ENCODE peak calls at places on chromosomes 2 and 18, in four cellular contexts. L is AG04449, C is upper lobe of right lung, T is A549. W is an unnamed sample.

GRCh38 chr2:8440029-8440778 is 241.7 kb upstream of the ID2 start:
- DNase-seq in L (no peak), C (no peak), T (no peak), W (no peak)

GRCh38 chr2:187581125-187581896 is 27.1 kb upstream of the TFPI start:
- DNase-seq in L (no peak), T (peak; percentile 62), C (no peak), W (peak; percentile 10)

GRCh38 chr2:27407798-27408491 is 1.4 kb downstream of the PPM1G start:
- DNase-seq in L (no peak), T (peak; percentile 78), C (no peak), W (peak; percentile 10)

GRCh38 chr2:226189061-226189460 is 610.6 kb downstream of the IRS1 start:
- DNase-seq in T (no peak), C (no peak), L (no peak), W (no peak)

GRCh38 chr2:31300309-31300708 is 66.4 kb downstream of the EHD3 start:
- DNase-seq in C (no peak), T (no peak), L (no peak), W (no peak)

GRCh38 chr2:167140767-167141166 is 252.5 kb downstream of the XIRP2 start:
- DNase-seq in T (peak; percentile 47), C (no peak), L (peak; percentile 93), W (no peak)

GRCh38 chr2:207847807-207848544 is 78.3 kb upstream of the FZD5 start:
- DNase-seq in C (no peak), T (peak; percentile 45), L (peak; percentile 57), W (no peak)

GRCh38 chr2:234399451-234400246 is 97.2 kb downstream of the ARL4C start:
- DNase-seq in T (no peak), L (no peak), C (no peak), W (no peak)

GRCh38 chr2:168186452-168186851 is 60.9 kb downstream of the STK39 start:
- DNase-seq in C (no peak), T (no peak), L (no peak), W (no peak)

GRCh38 chr2:173090973-173091660 is 15.5 kb downstream of the MAP3K20 start:
- DNase-seq in C (no peak), L (no peak), T (no peak), W (no peak)

GRCh38 chr2:164164602-164165001 is 428.8 kb upstream of the FIGN start:
- DNase-seq in L (no peak), T (no peak), C (no peak), W (no peak)

GRCh38 chr2:229732897-229733296 is 18.5 kb upstream of the DNER start:
- DNase-seq in L (no peak), T (no peak), C (no peak), W (no peak)

GRCh38 chr2:232315049-232315922 is 63.3 kb upstream of the ALPP start:
- DNase-seq in T (no peak), C (peak; percentile 75), L (peak; percentile 68), W (peak; percentile 59)

GRCh38 chr2:177187631-177188312 is 24.8 kb upstream of the HNRNPA3 start:
- DNase-seq in L (no peak), C (no peak), T (no peak), W (no peak)

GRCh38 chr2:120441744-120442471 is 96.0 kb downstream of the INHBB start:
- DNase-seq in T (no peak), L (no peak), C (peak; percentile 85), W (no peak)

GRCh38 chr18:54173980-54174611 is 50.4 kb downstream of the MBD2 start:
- DNase-seq in T (no peak), C (no peak), L (no peak), W (no peak)

GRCh38 chr2:191638079-191638801 is 39.7 kb upstream of the NABP1 start:
- DNase-seq in C (no peak), T (no peak), L (no peak), W (no peak)

GRCh38 chr2:2540406-2540805 is 209.3 kb upstream of the MYT1L start:
- DNase-seq in C (no peak), T (no peak), L (no peak), W (no peak)

GRCh38 chr18:70005580-70005979 is 57.9 kb upstream of the CD226 start:
- DNase-seq in L (no peak), T (no peak), C (no peak), W (no peak)

GRCh38 chr18:59697236-59697932 is at the start of gene CCBE1:
- DNase-seq in T (peak; percentile 67), L (no peak), C (peak; percentile 88), W (peak; percentile 75)

GRCh38 chr2:204885747-204886146 is 340.5 kb downstream of the PARD3B start:
- DNase-seq in L (no peak), T (no peak), C (no peak), W (no peak)
- TF ChIP-seq CTCF in L (no peak), T (no peak), C (no peak), W (no peak)

GRCh38 chr2:223101340-223102039 is 49.5 kb downstream of the KCNE4 start:
- DNase-seq in C (no peak), L (no peak), T (peak; percentile 63), W (peak; percentile 27)
- TF ChIP-seq CTCF in C (peak; percentile 43), L (peak; percentile 56), T (peak; percentile 68), W (no peak)

GRCh38 chr2:137689549-137689948 is 274.7 kb upstream of the HNMT start:
- DNase-seq in L (no peak), T (no peak), C (no peak), W (no peak)
- TF ChIP-seq CTCF in L (no peak), T (no peak), C (no peak), W (no peak)

GRCh38 chr2:54115284-54116137 is at the start of gene ACYP2:
- DNase-seq in L (peak; percentile 72), C (peak; percentile 99), T (peak; percentile 99), W (peak; percentile 90)
- TF ChIP-seq CTCF in L (peak; percentile 23), C (peak; percentile 37), T (peak; percentile 43), W (no peak)

GRCh38 chr18:58400337-58400885 is 228.5 kb downstream of the ALPK2 start:
- DNase-seq in T (no peak), C (no peak), L (peak; percentile 12), W (no peak)
- TF ChIP-seq CTCF in T (no peak), C (no peak), L (no peak), W (no peak)

GRCh38 chr18:63974991-63975390 is 5.1 kb downstream of the SERPINB8 start:
- DNase-seq in T (peak; percentile 11), C (no peak), L (no peak), W (no peak)
- TF ChIP-seq CTCF in T (peak; percentile 37), C (no peak), L (peak; percentile 21), W (peak; percentile 36)

GRCh38 chr18:47758000-47758399 is 172.5 kb downstream of the SMAD2 start:
- DNase-seq in T (no peak), L (no peak), C (no peak), W (no peak)
- TF ChIP-seq CTCF in T (no peak), L (peak; percentile 3), C (peak; percentile 38), W (no peak)

GRCh38 chr2:174985624-174986023 is 19.6 kb downstream of the CHN1 start:
- DNase-seq in T (no peak), L (no peak), C (no peak), W (no peak)
- TF ChIP-seq CTCF in T (peak; percentile 89), L (peak; percentile 39), C (peak; percentile 55), W (no peak)

GRCh38 chr2:78992451-78992806 is 33.1 kb upstream of the REG3G start:
- DNase-seq in T (peak; percentile 30), L (no peak), C (no peak), W (no peak)
- TF ChIP-seq CTCF in T (peak; percentile 22), L (no peak), C (no peak), W (peak; percentile 6)

W was measured in GM20000.